ENCODE peak calls at places on chromosomes 12 and 14, in six cellular contexts. W is cardiac fibroblast, D is GM23248, Q is AG04450, Z is iPS DF 6.9, C is right atrium auricular region. N is an unnamed sample.

GRCh38 chr14:53783256-53783655 is 173.4 kb downstream of the BMP4 start:
- DNase-seq in W (no peak), D (no peak), Q (no peak), Z (no peak), C (no peak), N (no peak)

GRCh38 chr12:25458047-25458552 is 95.0 kb downstream of the LMNTD1 start:
- DNase-seq in W (peak), D (peak), Q (peak), Z (no peak), C (no peak), N (no peak)

GRCh38 chr12:2854669-2855453 is 2.0 kb downstream of the TEX52 start:
- DNase-seq in W (no peak), D (no peak), Q (no peak), Z (no peak), C (no peak), N (no peak)

GRCh38 chr12:62692884-62693283 is 226.3 kb downstream of the MON2 start:
- DNase-seq in W (peak), D (peak), Q (no peak), Z (no peak), C (no peak), N (no peak)

GRCh38 chr14:65179918-65180724 is 77.8 kb upstream of the MAX start:
- DNase-seq in W (peak), D (peak), Q (peak), Z (no peak), C (peak), N (no peak)

GRCh38 chr14:52888159-52888558 is 62.7 kb downstream of the FERMT2 start:
- DNase-seq in W (no peak), D (no peak), Q (no peak), Z (no peak), C (no peak), N (no peak)

GRCh38 chr12:28057856-28058615 is 85.5 kb upstream of the PTHLH start:
- DNase-seq in W (no peak), D (no peak), Q (no peak), Z (no peak), C (no peak), N (no peak)

GRCh38 chr12:122983789-122984515 is 3.5 kb downstream of the ARL6IP4 start:
- DNase-seq in W (peak), D (no peak), Q (no peak), Z (no peak), C (no peak), N (no peak)

GRCh38 chr12:127722651-127723050 is 544.3 kb upstream of the TMEM132C start:
- DNase-seq in W (no peak), D (no peak), Q (no peak), Z (no peak), C (no peak), N (no peak)

GRCh38 chr12:56257491-56258067 is 605 bp downstream of the ANKRD52 start:
- DNase-seq in W (peak), D (peak), Q (no peak), Z (no peak), C (no peak), N (peak)

GRCh38 chr14:76741074-76741473 is 20.2 kb upstream of the VASH1 start:
- DNase-seq in W (no peak), D (no peak), Q (no peak), Z (no peak), C (no peak), N (no peak)

GRCh38 chr12:127044841-127045240 is 1222.1 kb upstream of the TMEM132C start:
- DNase-seq in W (no peak), D (no peak), Q (no peak), Z (no peak), C (no peak), N (no peak)

GRCh38 chr14:93784878-93785277 is 3.4 kb downstream of the PRIMA1 start:
- DNase-seq in W (no peak), D (no peak), Q (no peak), Z (no peak), C (no peak), N (no peak)

GRCh38 chr14:48704639-48705038 is 881.5 kb downstream of the RPS29 start:
- DNase-seq in W (no peak), D (no peak), Q (no peak), Z (no peak), C (no peak), N (no peak)

GRCh38 chr12:112848972-112849371 is 57.4 kb downstream of the RPH3A start:
- DNase-seq in W (no peak), D (no peak), Q (no peak), Z (no peak), C (no peak), N (no peak)

GRCh38 chr12:89389755-89390661 is 37.7 kb upstream of the DUSP6 start:
- DNase-seq in W (peak), D (no peak), Q (no peak), Z (no peak), C (no peak), N (no peak)

GRCh38 chr12:4286771-4287317 is 13.3 kb downstream of the CCND2 start:
- DNase-seq in W (no peak), D (no peak), Q (no peak), Z (no peak), C (no peak), N (no peak)

GRCh38 chr14:59961518-59962062 is 41.6 kb downstream of the LRRC9 start:
- DNase-seq in W (no peak), D (no peak), Q (no peak), Z (no peak), C (no peak), N (no peak)

GRCh38 chr12:113582521-113583218 is 111.0 kb upstream of the LHX5 start:
- DNase-seq in W (no peak), D (no peak), Q (no peak), Z (no peak), C (no peak), N (no peak)

GRCh38 chr12:70178038-70178437 is 65.2 kb upstream of the CNOT2 start:
- DNase-seq in W (peak), D (peak), Q (no peak), Z (no peak), C (no peak), N (no peak)

GRCh38 chr12:111685322-111685810 is 390 bp downstream of the BRAP start:
- DNase-seq in W (no peak), D (no peak), Q (no peak), Z (no peak), C (no peak), N (no peak)

GRCh38 chr12:29025936-29026335 is 123.1 kb upstream of the FAR2 start:
- DNase-seq in W (no peak), D (no peak), Q (no peak), Z (no peak), C (no peak), N (no peak)

GRCh38 chr12:9256341-9256740 is 48.1 kb upstream of the PZP start:
- DNase-seq in W (no peak), D (no peak), Q (no peak), Z (peak), C (no peak), N (no peak)

GRCh38 chr12:7667025-7667575 is 1.4 kb upstream of the APOBEC1 start:
- DNase-seq in W (no peak), D (peak), Q (no peak), Z (no peak), C (no peak), N (no peak)

GRCh38 chr12:69056743-69057515 is 124.0 kb upstream of the CPM start:
- DNase-seq in W (peak), D (peak), Q (peak), Z (no peak), C (no peak), N (no peak)

GRCh38 chr14:38721822-38722431 is 381.1 kb downstream of the SEC23A start:
- DNase-seq in W (peak), D (peak), Q (no peak), Z (peak), C (no peak), N (no peak)

GRCh38 chr12:94586589-94587259 is 63.6 kb downstream of the TMCC3 start:
- DNase-seq in W (peak), D (peak), Q (no peak), Z (no peak), C (no peak), N (no peak)

GRCh38 chr12:101759396-101760047 is 20.3 kb upstream of the SYCP3 start:
- DNase-seq in W (peak), D (peak), Q (no peak), Z (no peak), C (no peak), N (no peak)

GRCh38 chr14:98731286-98731685 is 540.7 kb downstream of the BCL11B start:
- DNase-seq in W (no peak), D (no peak), Q (no peak), Z (no peak), C (no peak), N (no peak)

GRCh38 chr14:73238941-73239340 is 1.6 kb downstream of the PAPLN start:
- DNase-seq in W (no peak), D (no peak), Q (no peak), Z (no peak), C (no peak), N (no peak)

GRCh38 chr14:64761441-64762043 is 57.3 kb downstream of the PLEKHG3 start:
- DNase-seq in W (no peak), D (peak), Q (no peak), Z (no peak), C (no peak), N (no peak)

GRCh38 chr14:39266871-39267591 is 33.3 kb downstream of the MIA2 start:
- DNase-seq in W (peak), D (peak), Q (peak), Z (no peak), C (peak), N (peak)

GRCh38 chr12:128052341-128052740 is 214.6 kb upstream of the TMEM132C start:
- DNase-seq in W (no peak), D (no peak), Q (no peak), Z (no peak), C (no peak), N (no peak)

GRCh38 chr12:87054225-87054624 is 798.0 kb upstream of the MGAT4C start:
- DNase-seq in W (peak), D (peak), Q (no peak), Z (no peak), C (no peak), N (no peak)

GRCh38 chr12:55925870-55926737 is 1.6 kb downstream of the PYM1 start:
- DNase-seq in W (no peak), D (peak), Q (no peak), Z (no peak), C (no peak), N (no peak)

GRCh38 chr14:57761800-57762199 is 104.1 kb downstream of the SLC35F4 start:
- DNase-seq in W (no peak), D (no peak), Q (no peak), Z (no peak), C (no peak), N (no peak)

GRCh38 chr12:13942826-13943225 is 38.6 kb downstream of the GRIN2B start:
- DNase-seq in W (no peak), D (no peak), Q (no peak), Z (no peak), C (no peak), N (no peak)

N was measured in anterior cingulate cortex.